ENCODE peak calls at places on chromosomes 6 and 20, in eight cellular contexts. One of them, this sample, is unnamed.
A peak's percentile ranks its signal among the peaks of the same experiment; 100 is the strongest.

GRCh38 chr6:105909084-105909483 is 177.1 kb upstream of the PRDM1 start:
- DNase-seq in stomach: no peak
- DNase-seq in fibroblast of mammary gland: no peak
- DNase-seq in HCT116: no peak
- DNase-seq in NB4: no peak
- DNase-seq in Caco-2: no peak
- DNase-seq in bronchial epithelial cell: no peak
- DNase-seq in lower lobe of right lung: no peak
- DNase-seq in this sample: no peak

GRCh38 chr6:44226368-44227137 is 3.2 kb downstream of the SLC29A1 start:
- DNase-seq in NB4: peak; percentile 77
- DNase-seq in lower lobe of right lung: no peak
- DNase-seq in HCT116: no peak
- DNase-seq in bronchial epithelial cell: no peak
- DNase-seq in fibroblast of mammary gland: no peak
- DNase-seq in stomach: no peak
- DNase-seq in Caco-2: no peak
- DNase-seq in this sample: no peak

GRCh38 chr6:33896391-33897192 is 92.8 kb upstream of the MLN start:
- DNase-seq in fibroblast of mammary gland: peak; percentile 42
- DNase-seq in lower lobe of right lung: no peak
- DNase-seq in HCT116: no peak
- DNase-seq in stomach: no peak
- DNase-seq in Caco-2: no peak
- DNase-seq in bronchial epithelial cell: no peak
- DNase-seq in NB4: no peak
- DNase-seq in this sample: no peak

GRCh38 chr6:104623052-104623690 is 236.5 kb downstream of the HACE1 start:
- DNase-seq in stomach: no peak
- DNase-seq in HCT116: no peak
- DNase-seq in Caco-2: no peak
- DNase-seq in bronchial epithelial cell: peak; percentile 65
- DNase-seq in NB4: peak; percentile 89
- DNase-seq in fibroblast of mammary gland: no peak
- DNase-seq in lower lobe of right lung: no peak
- DNase-seq in this sample: no peak

GRCh38 chr6:42400031-42400760 is 51.5 kb downstream of the TRERF1 start:
- DNase-seq in lower lobe of right lung: no peak
- DNase-seq in fibroblast of mammary gland: no peak
- DNase-seq in Caco-2: no peak
- DNase-seq in NB4: no peak
- DNase-seq in stomach: no peak
- DNase-seq in HCT116: no peak
- DNase-seq in bronchial epithelial cell: no peak
- DNase-seq in this sample: no peak

GRCh38 chr6:19896580-19897010 is 59.4 kb downstream of the ID4 start:
- DNase-seq in Caco-2: no peak
- DNase-seq in fibroblast of mammary gland: no peak
- DNase-seq in bronchial epithelial cell: peak; percentile 19
- DNase-seq in HCT116: no peak
- DNase-seq in lower lobe of right lung: no peak
- DNase-seq in NB4: no peak
- DNase-seq in stomach: no peak
- DNase-seq in this sample: no peak

GRCh38 chr6:33213166-33213988 is 5.1 kb downstream of the RING1 start:
- DNase-seq in bronchial epithelial cell: no peak
- DNase-seq in stomach: no peak
- DNase-seq in Caco-2: no peak
- DNase-seq in NB4: peak; percentile 65
- DNase-seq in HCT116: no peak
- DNase-seq in fibroblast of mammary gland: no peak
- DNase-seq in lower lobe of right lung: no peak
- DNase-seq in this sample: no peak

GRCh38 chr6:41426438-41426851 is 91.0 kb downstream of the NCR2 start:
- DNase-seq in fibroblast of mammary gland: no peak
- DNase-seq in bronchial epithelial cell: no peak
- DNase-seq in stomach: peak; percentile 40
- DNase-seq in HCT116: no peak
- DNase-seq in lower lobe of right lung: no peak
- DNase-seq in NB4: peak; percentile 75
- DNase-seq in Caco-2: no peak
- DNase-seq in this sample: no peak

GRCh38 chr6:2085657-2086056 is 159.7 kb downstream of the GMDS start:
- DNase-seq in fibroblast of mammary gland: no peak
- DNase-seq in lower lobe of right lung: no peak
- DNase-seq in NB4: no peak
- DNase-seq in Caco-2: no peak
- DNase-seq in bronchial epithelial cell: peak; percentile 57
- DNase-seq in stomach: no peak
- DNase-seq in HCT116: no peak
- DNase-seq in this sample: no peak

GRCh38 chr6:7241709-7242645 is 71.0 kb downstream of the SSR1 start:
- DNase-seq in fibroblast of mammary gland: no peak
- DNase-seq in lower lobe of right lung: peak; percentile 41
- DNase-seq in Caco-2: peak; percentile 72
- DNase-seq in bronchial epithelial cell: no peak
- DNase-seq in HCT116: no peak
- DNase-seq in stomach: peak; percentile 70
- DNase-seq in NB4: no peak
- DNase-seq in this sample: no peak

GRCh38 chr20:7459123-7459522 is 481.1 kb downstream of the HAO1 start:
- DNase-seq in bronchial epithelial cell: peak; percentile 20
- DNase-seq in HCT116: no peak
- DNase-seq in stomach: no peak
- DNase-seq in Caco-2: no peak
- DNase-seq in lower lobe of right lung: no peak
- DNase-seq in NB4: no peak
- DNase-seq in fibroblast of mammary gland: no peak
- DNase-seq in this sample: no peak

GRCh38 chr6:112232845-112233256 is 21.5 kb downstream of the LAMA4 start:
- DNase-seq in bronchial epithelial cell: no peak
- DNase-seq in NB4: no peak
- DNase-seq in HCT116: no peak
- DNase-seq in fibroblast of mammary gland: peak; percentile 88
- DNase-seq in Caco-2: no peak
- DNase-seq in lower lobe of right lung: no peak
- DNase-seq in stomach: no peak
- DNase-seq in this sample: peak; percentile 51

GRCh38 chr6:108755257-108756240 is 92.7 kb upstream of the ARMC2 start:
- DNase-seq in fibroblast of mammary gland: peak; percentile 31
- DNase-seq in NB4: no peak
- DNase-seq in Caco-2: no peak
- DNase-seq in HCT116: no peak
- DNase-seq in lower lobe of right lung: no peak
- DNase-seq in bronchial epithelial cell: peak; percentile 22
- DNase-seq in stomach: no peak
- DNase-seq in this sample: no peak

GRCh38 chr20:41005361-41005729 is 23.3 kb upstream of the TOP1 start:
- DNase-seq in HCT116: peak; percentile 74
- DNase-seq in NB4: no peak
- DNase-seq in stomach: peak; percentile 94
- DNase-seq in bronchial epithelial cell: peak; percentile 95
- DNase-seq in lower lobe of right lung: peak; percentile 86
- DNase-seq in Caco-2: no peak
- DNase-seq in fibroblast of mammary gland: peak; percentile 99
- DNase-seq in this sample: peak; percentile 94

GRCh38 chr6:13065596-13065995 is 262.7 kb downstream of the TBC1D7 start:
- DNase-seq in NB4: no peak
- DNase-seq in bronchial epithelial cell: no peak
- DNase-seq in fibroblast of mammary gland: peak; percentile 19
- DNase-seq in lower lobe of right lung: no peak
- DNase-seq in stomach: no peak
- DNase-seq in HCT116: no peak
- DNase-seq in Caco-2: no peak
- DNase-seq in this sample: no peak

GRCh38 chr20:61458146-61458746 is 206.2 kb downstream of the CDH4 start:
- DNase-seq in bronchial epithelial cell: no peak
- DNase-seq in HCT116: no peak
- DNase-seq in lower lobe of right lung: no peak
- DNase-seq in Caco-2: no peak
- DNase-seq in NB4: no peak
- DNase-seq in fibroblast of mammary gland: no peak
- DNase-seq in stomach: no peak
- DNase-seq in this sample: no peak
- H3K4me3 ChIP-seq in bronchial epithelial cell: no peak overlapping the region
- H3K4me3 ChIP-seq in HCT116: no peak overlapping the region
- H3K4me3 ChIP-seq in lower lobe of right lung: no peak overlapping the region
- H3K4me3 ChIP-seq in Caco-2: no peak overlapping the region
- H3K4me3 ChIP-seq in NB4: no peak overlapping the region
- H3K4me3 ChIP-seq in fibroblast of mammary gland: no peak overlapping the region
- H3K4me3 ChIP-seq in stomach: no peak overlapping the region
- H3K4me3 ChIP-seq in this sample: no peak overlapping the region

GRCh38 chr6:85116475-85116874 is 333.4 kb upstream of the NT5E start:
- DNase-seq in HCT116: no peak
- DNase-seq in lower lobe of right lung: no peak
- DNase-seq in fibroblast of mammary gland: no peak
- DNase-seq in NB4: no peak
- DNase-seq in bronchial epithelial cell: no peak
- DNase-seq in stomach: no peak
- DNase-seq in Caco-2: no peak
- DNase-seq in this sample: no peak

GRCh38 chr6:85115876-85116275 is 334.0 kb upstream of the NT5E start:
- DNase-seq in NB4: no peak
- DNase-seq in HCT116: no peak
- DNase-seq in bronchial epithelial cell: no peak
- DNase-seq in Caco-2: no peak
- DNase-seq in fibroblast of mammary gland: no peak
- DNase-seq in stomach: no peak
- DNase-seq in lower lobe of right lung: no peak
- DNase-seq in this sample: no peak

GRCh38 chr6:85113934-85114582 is 335.8 kb upstream of the NT5E start:
- DNase-seq in fibroblast of mammary gland: peak; percentile 71
- DNase-seq in NB4: no peak
- DNase-seq in lower lobe of right lung: no peak
- DNase-seq in Caco-2: no peak
- DNase-seq in stomach: no peak
- DNase-seq in HCT116: no peak
- DNase-seq in bronchial epithelial cell: peak; percentile 47
- DNase-seq in this sample: no peak

GRCh38 chr6:85114583-85114939 is 335.3 kb upstream of the NT5E start:
- DNase-seq in stomach: no peak
- DNase-seq in Caco-2: no peak
- DNase-seq in lower lobe of right lung: no peak
- DNase-seq in HCT116: no peak
- DNase-seq in NB4: no peak
- DNase-seq in bronchial epithelial cell: no peak
- DNase-seq in fibroblast of mammary gland: no peak
- DNase-seq in this sample: no peak

DNA sequence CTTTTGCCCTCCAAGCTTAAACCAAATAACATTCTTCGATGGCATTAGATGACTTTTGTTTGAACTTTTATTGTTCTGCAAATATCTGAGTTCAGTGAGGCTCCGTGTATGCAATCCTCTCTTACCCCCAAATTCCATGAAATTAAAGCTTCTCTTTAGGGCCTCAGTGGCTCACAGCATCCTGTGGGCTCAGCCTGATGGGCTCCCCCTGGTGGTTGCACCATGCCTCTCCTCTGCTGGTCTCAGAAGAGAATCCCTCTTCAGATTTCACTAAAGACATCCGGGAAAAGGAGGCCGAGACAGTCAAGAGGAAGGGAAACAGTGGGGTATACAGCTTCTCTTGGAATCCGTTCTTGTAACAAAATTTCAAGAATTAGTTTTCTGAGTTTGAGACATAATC is 331.6 kb upstream of the NT5E start:
- DNase-seq in fibroblast of mammary gland: no peak
- DNase-seq in NB4: peak; percentile 8
- DNase-seq in lower lobe of right lung: no peak
- DNase-seq in HCT116: no peak
- DNase-seq in bronchial epithelial cell: no peak
- DNase-seq in Caco-2: no peak
- DNase-seq in stomach: no peak
- DNase-seq in this sample: no peak
- TF ChIP-seq CTCF in fibroblast of mammary gland: peak; percentile 17
- TF ChIP-seq CTCF in NB4: peak; percentile 40
- TF ChIP-seq CTCF in lower lobe of right lung: no peak
- TF ChIP-seq CTCF in HCT116: no peak
- TF ChIP-seq CTCF in bronchial epithelial cell: no peak
- TF ChIP-seq CTCF in Caco-2: peak; percentile 16
- TF ChIP-seq CTCF in stomach: no peak
- TF ChIP-seq CTCF in this sample: peak; percentile 1

DNA sequence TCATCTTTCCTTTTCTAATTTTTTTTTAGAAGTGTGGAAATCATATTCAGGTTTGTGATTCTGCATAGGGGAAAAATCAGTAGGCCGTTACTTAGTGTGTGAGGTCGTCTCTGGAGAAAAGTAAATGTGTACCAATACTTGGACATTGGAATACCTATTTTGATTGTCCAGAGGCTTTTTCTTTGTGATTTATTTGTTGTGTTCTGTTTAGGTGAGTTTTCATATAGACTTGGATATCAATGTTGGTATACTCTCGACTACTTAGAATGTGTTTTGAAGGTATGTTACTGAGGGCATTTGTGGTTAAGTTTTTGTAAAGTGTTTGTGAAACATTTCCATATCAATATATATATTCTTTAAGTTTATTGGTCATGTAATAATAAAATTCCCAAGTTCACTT is 2.3 kb downstream of the CD2AP start:
- DNase-seq in stomach: no peak
- DNase-seq in NB4: no peak
- DNase-seq in fibroblast of mammary gland: no peak
- DNase-seq in Caco-2: no peak
- DNase-seq in HCT116: no peak
- DNase-seq in bronchial epithelial cell: no peak
- DNase-seq in lower lobe of right lung: no peak
- DNase-seq in this sample: no peak
- H3K4me3 ChIP-seq in stomach: peak overlapping the region; percentile 64
- H3K4me3 ChIP-seq in NB4: peak overlapping the region; percentile 89
- H3K4me3 ChIP-seq in fibroblast of mammary gland: no peak overlapping the region
- H3K4me3 ChIP-seq in Caco-2: peak overlapping the region; percentile 78
- H3K4me3 ChIP-seq in HCT116: peak overlapping the region; percentile 81
- H3K4me3 ChIP-seq in bronchial epithelial cell: peak overlapping the region; percentile 95
- H3K4me3 ChIP-seq in lower lobe of right lung: peak overlapping the region; percentile 85
- H3K4me3 ChIP-seq in this sample: peak overlapping the region; percentile 88

GRCh38 chr6:76682842-76683241 is 610.4 kb upstream of the IMPG1 start:
- DNase-seq in stomach: no peak
- DNase-seq in bronchial epithelial cell: peak; percentile 26
- DNase-seq in lower lobe of right lung: no peak
- DNase-seq in HCT116: peak; percentile 12
- DNase-seq in Caco-2: no peak
- DNase-seq in fibroblast of mammary gland: peak; percentile 23
- DNase-seq in NB4: peak; percentile 16
- DNase-seq in this sample: no peak
- TF ChIP-seq CTCF in stomach: no peak
- TF ChIP-seq CTCF in bronchial epithelial cell: peak; percentile 28
- TF ChIP-seq CTCF in lower lobe of right lung: peak; percentile 27
- TF ChIP-seq CTCF in HCT116: peak; percentile 44
- TF ChIP-seq CTCF in Caco-2: peak; percentile 23
- TF ChIP-seq CTCF in fibroblast of mammary gland: peak; percentile 44
- TF ChIP-seq CTCF in NB4: peak; percentile 6
- TF ChIP-seq CTCF in this sample: peak; percentile 38

DNA sequence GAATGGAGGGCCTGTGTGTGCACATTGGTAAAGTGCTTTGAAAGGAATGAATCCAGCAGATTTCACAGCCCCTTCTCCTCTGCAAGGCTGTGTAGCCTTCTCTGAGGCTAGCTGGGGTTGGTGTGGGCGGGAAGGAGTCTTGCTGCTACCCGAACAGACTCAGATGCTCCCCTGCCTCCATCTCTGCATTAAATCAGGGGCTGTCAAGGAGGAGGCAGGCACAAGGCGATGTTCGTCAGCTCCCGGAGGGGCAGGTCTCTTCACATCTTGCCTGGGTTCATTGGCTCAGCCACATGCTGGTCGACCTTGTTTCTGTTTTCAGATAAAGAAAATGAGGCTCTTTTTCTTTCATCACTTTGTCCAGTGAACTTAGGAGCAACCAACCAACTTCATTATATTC is 291.5 kb upstream of the SULF2 start:
- DNase-seq in fibroblast of mammary gland: no peak
- DNase-seq in HCT116: no peak
- DNase-seq in bronchial epithelial cell: no peak
- DNase-seq in Caco-2: no peak
- DNase-seq in stomach: no peak
- DNase-seq in lower lobe of right lung: no peak
- DNase-seq in NB4: no peak
- DNase-seq in this sample: no peak
- H3K4me3 ChIP-seq in fibroblast of mammary gland: no peak overlapping the region
- H3K4me3 ChIP-seq in HCT116: no peak overlapping the region
- H3K4me3 ChIP-seq in bronchial epithelial cell: no peak overlapping the region
- H3K4me3 ChIP-seq in Caco-2: no peak overlapping the region
- H3K4me3 ChIP-seq in stomach: no peak overlapping the region
- H3K4me3 ChIP-seq in lower lobe of right lung: no peak overlapping the region
- H3K4me3 ChIP-seq in NB4: no peak overlapping the region
- H3K4me3 ChIP-seq in this sample: no peak overlapping the region